ENCODE peak calls at places on chromosomes 5 and 9, in five cellular contexts. X is SK-MEL-5, G is fibroblast of the conjunctiva, Q is HuH-7, K is HTR-8/SVneo. T is an unnamed sample.

GRCh38 chr9:124511426-124511840 is 4.2 kb upstream of the NR5A1 start:
- DNase-seq in G (no peak), K (no peak), Q (peak), X (peak), T (no peak)

GRCh38 chr5:114201332-114201731 is 160.5 kb upstream of the KCNN2 start:
- DNase-seq in K (no peak), X (no peak), G (no peak), Q (no peak), T (no peak)

GRCh38 chr9:88658311-88658822 is 123.4 kb downstream of the NXNL2 start:
- DNase-seq in X (no peak), Q (no peak), G (peak), K (no peak), T (no peak)

GRCh38 chr5:125551797-125552196 is 805.4 kb upstream of the ZNF608 start:
- DNase-seq in X (no peak), Q (no peak), K (no peak), G (no peak), T (no peak)

GRCh38 chr5:73701566-73701965 is 75.6 kb downstream of the ARHGEF28 start:
- DNase-seq in X (no peak), K (no peak), G (no peak), Q (no peak), T (no peak)

GRCh38 chr9:133045132-133045531 is 14.3 kb downstream of the GTF3C5 start:
- DNase-seq in G (no peak), X (no peak), Q (no peak), K (no peak), T (no peak)

GRCh38 chr5:134887593-134888159 is 13.5 kb downstream of the TXNDC15 start:
- DNase-seq in K (no peak), Q (no peak), X (no peak), G (no peak), T (no peak)

GRCh38 chr5:1204693-1205242 is 3.4 kb downstream of the SLC6A19 start:
- DNase-seq in Q (peak), K (peak), X (peak), G (no peak), T (peak)

GRCh38 chr5:38420691-38421395 is 135.6 kb downstream of the LIFR start:
- DNase-seq in K (peak), X (peak), Q (peak), G (peak), T (no peak)

GRCh38 chr9:113523421-113524141 is 60.1 kb downstream of the RGS3 start:
- DNase-seq in Q (no peak), G (no peak), X (no peak), K (no peak), T (peak)

GRCh38 chr9:88680041-88680440 is 145.1 kb downstream of the NXNL2 start:
- DNase-seq in X (no peak), K (no peak), Q (no peak), G (peak), T (no peak)

GRCh38 chr5:124040799-124041198 is 528.8 kb downstream of the CSNK1G3 start:
- DNase-seq in G (peak), K (no peak), X (no peak), Q (no peak), T (no peak)

GRCh38 chr9:75117572-75117971 is 29.3 kb downstream of the OSTF1 start:
- DNase-seq in Q (no peak), K (no peak), G (no peak), X (no peak), T (no peak)

GRCh38 chr5:126391386-126391785 is 31.8 kb upstream of the GRAMD2B start:
- DNase-seq in K (no peak), X (no peak), Q (no peak), G (no peak), T (no peak)

GRCh38 chr5:1359713-1360112 is 14.8 kb upstream of the CLPTM1L start:
- DNase-seq in Q (no peak), G (no peak), K (no peak), X (no peak), T (no peak)

GRCh38 chr9:33795819-33796218 is 458 bp downstream of the PRSS3 start:
- DNase-seq in X (no peak), K (no peak), Q (no peak), G (no peak), T (no peak)

T was measured in CD8-positive, alpha-beta memory T cell.